ENCODE peak calls at places on chromosomes 7 and 10, in nine cellular contexts. A is stimulated activated CD4-positive, alpha-beta T cell treated with anti-CD3 and anti-CD28 coated beads, Interleukin-1b, Interleukin-23, amount 100 ng/mL, for 4 hours; S is KBM-7; T is activated B cell treated with CpG ODN at 0.5 μM for 24 hours; L is posterior cingulate gyrus; K is GM12865; U is upper lobe of right lung; F is NCI-H1092 treated with DMSO at 0.1 percent for 48 hours; B is G401. X is an unnamed sample.

GRCh38 chr10:99551158-99551557 is 18.4 kb downstream of the NKX2-3 start:
- DNase-seq in K (peak), S (no peak), B (no peak), U (no peak), T (no peak), A (no peak), F (peak), L (no peak), X (no peak)

GRCh38 chr10:33235951-33236350 is 98.5 kb downstream of the NRP1 start:
- DNase-seq in T (no peak), A (no peak), F (no peak), B (no peak), S (no peak), L (no peak), K (no peak), U (no peak), X (no peak)

GRCh38 chr7:50685445-50686070 is 97.1 kb downstream of the GRB10 start:
- DNase-seq in U (no peak), T (no peak), A (no peak), K (no peak), B (peak), S (no peak), F (no peak), L (no peak), X (no peak)

GRCh38 chr7:27697861-27698430 is 35.3 kb upstream of the HIBADH start:
- DNase-seq in K (peak), F (no peak), B (no peak), L (no peak), U (peak), S (peak), T (no peak), A (no peak), X (peak)

GRCh38 chr10:76902949-76903348 is 734.7 kb downstream of the KCNMA1 start:
- DNase-seq in K (peak), B (no peak), A (no peak), S (peak), T (no peak), F (no peak), L (no peak), U (no peak), X (no peak)

GRCh38 chr10:126175586-126176258 is 212.6 kb downstream of the ADAM12 start:
- DNase-seq in A (no peak), L (no peak), F (no peak), S (no peak), B (no peak), U (no peak), T (no peak), K (no peak), X (no peak)

GRCh38 chr7:985915-986741 is 3.1 kb downstream of the CYP2W1 start:
- DNase-seq in K (no peak), S (no peak), U (peak), L (no peak), B (no peak), F (no peak), A (no peak), T (no peak), X (no peak)

GRCh38 chr10:27223964-27224363 is 16.6 kb downstream of the ACBD5 start:
- DNase-seq in S (peak), K (peak), L (no peak), U (no peak), A (peak), F (peak), B (peak), T (no peak), X (no peak)

GRCh38 chr10:71725998-71726672 is 6.6 kb upstream of the C10orf105 start:
- DNase-seq in K (peak), U (no peak), B (no peak), F (no peak), L (no peak), T (no peak), S (peak), A (peak), X (peak)

GRCh38 chr7:80136276-80137045 is 1.8 kb downstream of the GNAI1 start:
- DNase-seq in T (no peak), A (no peak), K (no peak), S (no peak), U (no peak), F (no peak), L (no peak), B (peak), X (no peak)

GRCh38 chr7:75619636-75620035 is 119.1 kb downstream of the HIP1 start:
- DNase-seq in L (no peak), K (no peak), T (no peak), A (no peak), U (no peak), F (no peak), S (no peak), B (no peak), X (no peak)

GRCh38 chr7:112074464-112074863 is 131.7 kb downstream of the DOCK4 start:
- DNase-seq in L (no peak), B (no peak), S (no peak), A (no peak), T (no peak), F (no peak), U (no peak), K (no peak), X (no peak)

GRCh38 chr10:6296456-6297214 is 93.9 kb downstream of the PFKFB3 start:
- DNase-seq in T (no peak), L (no peak), U (no peak), A (no peak), S (peak), K (no peak), B (no peak), F (no peak), X (no peak)

GRCh38 chr7:28013019-28013418 is 167.6 kb downstream of the JAZF1 start:
- DNase-seq in F (no peak), B (no peak), U (no peak), T (no peak), L (no peak), K (no peak), A (no peak), S (no peak), X (no peak)

GRCh38 chr7:27157717-27158431 is 1.4 kb upstream of the HOXA7 start:
- DNase-seq in S (peak), B (no peak), F (no peak), K (no peak), L (no peak), A (no peak), T (no peak), U (no peak), X (no peak)

GRCh38 chr10:128049226-128050010 is 76.8 kb downstream of the MKI67 start:
- DNase-seq in S (no peak), U (no peak), T (no peak), K (no peak), F (no peak), L (no peak), B (no peak), A (no peak), X (no peak)

GRCh38 chr7:69418865-69419670 is 179.2 kb upstream of the AUTS2 start:
- DNase-seq in S (no peak), K (peak), F (no peak), L (no peak), T (no peak), A (no peak), U (no peak), B (peak), X (no peak)

GRCh38 chr7:74097937-74098614 is 14.5 kb downstream of the LIMK1 start:
- DNase-seq in F (no peak), L (no peak), A (no peak), U (no peak), S (no peak), T (no peak), K (no peak), B (peak), X (no peak)

GRCh38 chr7:132430863-132431822 is 145.1 kb downstream of the PLXNA4 start:
- DNase-seq in T (no peak), U (no peak), K (no peak), A (no peak), B (no peak), F (peak), S (peak), L (peak), X (no peak)

GRCh38 chr7:21507627-21508343 is 35.1 kb upstream of the DNAH11 start:
- DNase-seq in T (no peak), K (peak), A (peak), F (peak), B (peak), S (peak), U (no peak), L (peak), X (no peak)

GRCh38 chr10:95861401-95861800 is 46.4 kb upstream of the CC2D2B start:
- DNase-seq in S (no peak), T (no peak), L (no peak), F (no peak), K (no peak), B (no peak), U (no peak), A (no peak), X (no peak)

X was measured in GM13976.